ENCODE peak calls at places on chromosomes 5 and 9, in eight cellular contexts. One of them, this sample, is unnamed.
A peak's percentile ranks its signal among the peaks of the same experiment; 100 is the strongest.

GRCh38 chr9:71147368-71147767 is 25.9 kb upstream of the TRPM3 start:
- DNase-seq in fibroblast of mammary gland: no peak
- DNase-seq in fibroblast of the conjunctiva: no peak
- DNase-seq in aorta: no peak
- DNase-seq in bronchial epithelial cell: no peak
- DNase-seq in left ventricle myocardium inferior: no peak
- DNase-seq in fibroblast of gingiva: no peak
- DNase-seq in CD8-positive, alpha-beta memory T cell: no peak
- DNase-seq in this sample: no peak

GRCh38 chr5:139147743-139148079 is 50.5 kb downstream of the SIL1 start:
- DNase-seq in CD8-positive, alpha-beta memory T cell: no peak
- DNase-seq in fibroblast of the conjunctiva: peak; percentile 16
- DNase-seq in fibroblast of gingiva: peak; percentile 69
- DNase-seq in fibroblast of mammary gland: peak; percentile 72
- DNase-seq in left ventricle myocardium inferior: peak; percentile 59
- DNase-seq in bronchial epithelial cell: peak; percentile 49
- DNase-seq in aorta: peak; percentile 82
- DNase-seq in this sample: no peak

GRCh38 chr5:179526978-179527377 is 23.4 kb upstream of the RUFY1 start:
- DNase-seq in fibroblast of gingiva: no peak
- DNase-seq in CD8-positive, alpha-beta memory T cell: no peak
- DNase-seq in fibroblast of mammary gland: no peak
- DNase-seq in fibroblast of the conjunctiva: no peak
- DNase-seq in aorta: no peak
- DNase-seq in bronchial epithelial cell: no peak
- DNase-seq in left ventricle myocardium inferior: no peak
- DNase-seq in this sample: no peak

GRCh38 chr9:36166150-36166927 is 2.8 kb upstream of the CCIN start:
- DNase-seq in bronchial epithelial cell: peak; percentile 38
- DNase-seq in fibroblast of mammary gland: peak; percentile 84
- DNase-seq in fibroblast of the conjunctiva: no peak
- DNase-seq in aorta: peak; percentile 89
- DNase-seq in left ventricle myocardium inferior: peak; percentile 87
- DNase-seq in fibroblast of gingiva: peak; percentile 70
- DNase-seq in CD8-positive, alpha-beta memory T cell: peak; percentile 77
- DNase-seq in this sample: peak; percentile 45

GRCh38 chr9:19995619-19996018 is 206.8 kb upstream of the SLC24A2 start:
- DNase-seq in fibroblast of mammary gland: no peak
- DNase-seq in bronchial epithelial cell: no peak
- DNase-seq in left ventricle myocardium inferior: no peak
- DNase-seq in aorta: no peak
- DNase-seq in CD8-positive, alpha-beta memory T cell: no peak
- DNase-seq in fibroblast of the conjunctiva: no peak
- DNase-seq in fibroblast of gingiva: no peak
- DNase-seq in this sample: no peak

GRCh38 chr5:18216729-18217128 is 582.5 kb downstream of the TAF11L14 start:
- DNase-seq in CD8-positive, alpha-beta memory T cell: no peak
- DNase-seq in aorta: no peak
- DNase-seq in fibroblast of gingiva: no peak
- DNase-seq in left ventricle myocardium inferior: no peak
- DNase-seq in fibroblast of the conjunctiva: no peak
- DNase-seq in fibroblast of mammary gland: no peak
- DNase-seq in bronchial epithelial cell: no peak
- DNase-seq in this sample: no peak

GRCh38 chr5:10351199-10351881 is 2.2 kb upstream of the MARCHF6 start:
- DNase-seq in fibroblast of gingiva: no peak
- DNase-seq in aorta: no peak
- DNase-seq in fibroblast of mammary gland: peak; percentile 72
- DNase-seq in left ventricle myocardium inferior: no peak
- DNase-seq in fibroblast of the conjunctiva: peak; percentile 48
- DNase-seq in CD8-positive, alpha-beta memory T cell: no peak
- DNase-seq in bronchial epithelial cell: peak; percentile 95
- DNase-seq in this sample: no peak

GRCh38 chr5:174059247-174059646 is 13.7 kb downstream of the NSG2 start:
- DNase-seq in fibroblast of the conjunctiva: no peak
- DNase-seq in bronchial epithelial cell: no peak
- DNase-seq in left ventricle myocardium inferior: no peak
- DNase-seq in fibroblast of gingiva: no peak
- DNase-seq in aorta: no peak
- DNase-seq in fibroblast of mammary gland: no peak
- DNase-seq in CD8-positive, alpha-beta memory T cell: no peak
- DNase-seq in this sample: no peak

GRCh38 chr9:33198163-33198562 is 31.0 kb upstream of the B4GALT1 start:
- DNase-seq in aorta: peak; percentile 79
- DNase-seq in fibroblast of the conjunctiva: peak; percentile 37
- DNase-seq in left ventricle myocardium inferior: peak; percentile 57
- DNase-seq in CD8-positive, alpha-beta memory T cell: no peak
- DNase-seq in fibroblast of gingiva: peak; percentile 87
- DNase-seq in bronchial epithelial cell: no peak
- DNase-seq in fibroblast of mammary gland: peak; percentile 77
- DNase-seq in this sample: no peak

GRCh38 chr5:84382363-84383295 is 2.1 kb downstream of the EDIL3 start:
- DNase-seq in bronchial epithelial cell: no peak
- DNase-seq in aorta: peak; percentile 57
- DNase-seq in left ventricle myocardium inferior: peak; percentile 18
- DNase-seq in fibroblast of the conjunctiva: no peak
- DNase-seq in CD8-positive, alpha-beta memory T cell: no peak
- DNase-seq in fibroblast of mammary gland: peak; percentile 11
- DNase-seq in fibroblast of gingiva: peak; percentile 34
- DNase-seq in this sample: no peak

GRCh38 chr9:136784249-136784996 is 6.7 kb upstream of the TMEM141 start:
- DNase-seq in left ventricle myocardium inferior: no peak
- DNase-seq in fibroblast of the conjunctiva: no peak
- DNase-seq in fibroblast of gingiva: no peak
- DNase-seq in bronchial epithelial cell: no peak
- DNase-seq in fibroblast of mammary gland: peak; percentile 37
- DNase-seq in CD8-positive, alpha-beta memory T cell: no peak
- DNase-seq in aorta: no peak
- DNase-seq in this sample: no peak

GRCh38 chr9:764105-764524 is 77.4 kb upstream of the DMRT1 start:
- DNase-seq in aorta: peak; percentile 77
- DNase-seq in CD8-positive, alpha-beta memory T cell: peak; percentile 11
- DNase-seq in left ventricle myocardium inferior: peak; percentile 57
- DNase-seq in fibroblast of gingiva: peak; percentile 76
- DNase-seq in fibroblast of the conjunctiva: peak; percentile 29
- DNase-seq in fibroblast of mammary gland: peak; percentile 88
- DNase-seq in bronchial epithelial cell: peak; percentile 70
- DNase-seq in this sample: peak; percentile 12

GRCh38 chr5:74326571-74327338 is 313.8 kb downstream of the ENC1 start:
- DNase-seq in aorta: no peak
- DNase-seq in fibroblast of gingiva: peak; percentile 58
- DNase-seq in fibroblast of mammary gland: peak; percentile 89
- DNase-seq in CD8-positive, alpha-beta memory T cell: peak; percentile 57
- DNase-seq in bronchial epithelial cell: peak; percentile 90
- DNase-seq in fibroblast of the conjunctiva: peak; percentile 43
- DNase-seq in left ventricle myocardium inferior: no peak
- DNase-seq in this sample: no peak

GRCh38 chr5:141512390-141513020 is 23.6 kb downstream of the PCDHGC5 start:
- DNase-seq in left ventricle myocardium inferior: peak; percentile 84
- DNase-seq in bronchial epithelial cell: peak; percentile 65
- DNase-seq in aorta: peak; percentile 92
- DNase-seq in fibroblast of the conjunctiva: peak; percentile 53
- DNase-seq in fibroblast of mammary gland: peak; percentile 66
- DNase-seq in CD8-positive, alpha-beta memory T cell: peak; percentile 67
- DNase-seq in fibroblast of gingiva: peak; percentile 51
- DNase-seq in this sample: no peak

GRCh38 chr9:129619787-129620668 is 873 bp downstream of the C9orf50 start:
- DNase-seq in aorta: no peak
- DNase-seq in fibroblast of the conjunctiva: no peak
- DNase-seq in fibroblast of mammary gland: no peak
- DNase-seq in fibroblast of gingiva: no peak
- DNase-seq in CD8-positive, alpha-beta memory T cell: no peak
- DNase-seq in bronchial epithelial cell: no peak
- DNase-seq in left ventricle myocardium inferior: no peak
- DNase-seq in this sample: no peak

GRCh38 chr5:55226027-55226933 is 835 bp downstream of the MCIDAS start:
- DNase-seq in fibroblast of the conjunctiva: peak; percentile 21
- DNase-seq in bronchial epithelial cell: peak; percentile 46
- DNase-seq in fibroblast of gingiva: peak; percentile 9
- DNase-seq in CD8-positive, alpha-beta memory T cell: no peak
- DNase-seq in fibroblast of mammary gland: peak; percentile 45
- DNase-seq in aorta: no peak
- DNase-seq in left ventricle myocardium inferior: no peak
- DNase-seq in this sample: peak; percentile 6

GRCh38 chr9:37156781-37157356 is 36.5 kb downstream of the ZCCHC7 start:
- DNase-seq in fibroblast of the conjunctiva: no peak
- DNase-seq in fibroblast of gingiva: no peak
- DNase-seq in aorta: no peak
- DNase-seq in CD8-positive, alpha-beta memory T cell: no peak
- DNase-seq in bronchial epithelial cell: peak; percentile 90
- DNase-seq in left ventricle myocardium inferior: no peak
- DNase-seq in fibroblast of mammary gland: peak; percentile 55
- DNase-seq in this sample: no peak

GRCh38 chr5:81739283-81739682 is 11.6 kb downstream of the SSBP2 start:
- DNase-seq in CD8-positive, alpha-beta memory T cell: no peak
- DNase-seq in left ventricle myocardium inferior: no peak
- DNase-seq in fibroblast of the conjunctiva: no peak
- DNase-seq in fibroblast of mammary gland: no peak
- DNase-seq in fibroblast of gingiva: no peak
- DNase-seq in bronchial epithelial cell: no peak
- DNase-seq in aorta: no peak
- DNase-seq in this sample: no peak

GRCh38 chr9:136854113-136854841 is 2.1 kb downstream of the MAMDC4 start:
- DNase-seq in fibroblast of gingiva: no peak
- DNase-seq in CD8-positive, alpha-beta memory T cell: no peak
- DNase-seq in bronchial epithelial cell: no peak
- DNase-seq in fibroblast of mammary gland: no peak
- DNase-seq in fibroblast of the conjunctiva: no peak
- DNase-seq in aorta: peak; percentile 54
- DNase-seq in left ventricle myocardium inferior: peak; percentile 15
- DNase-seq in this sample: no peak

GRCh38 chr5:4977421-4977820 is 162.7 kb upstream of the ADAMTS16 start:
- DNase-seq in fibroblast of mammary gland: peak; percentile 1
- DNase-seq in CD8-positive, alpha-beta memory T cell: no peak
- DNase-seq in aorta: no peak
- DNase-seq in bronchial epithelial cell: no peak
- DNase-seq in left ventricle myocardium inferior: no peak
- DNase-seq in fibroblast of gingiva: no peak
- DNase-seq in fibroblast of the conjunctiva: no peak
- DNase-seq in this sample: no peak

GRCh38 chr5:73826761-73827450 is 200.9 kb downstream of the ARHGEF28 start:
- DNase-seq in CD8-positive, alpha-beta memory T cell: no peak
- DNase-seq in left ventricle myocardium inferior: no peak
- DNase-seq in fibroblast of gingiva: peak; percentile 94
- DNase-seq in aorta: no peak
- DNase-seq in bronchial epithelial cell: peak; percentile 95
- DNase-seq in fibroblast of mammary gland: peak; percentile 58
- DNase-seq in fibroblast of the conjunctiva: peak; percentile 74
- DNase-seq in this sample: no peak

GRCh38 chr9:33934188-33934878 is 114.4 kb downstream of the UBAP2 start:
- DNase-seq in fibroblast of gingiva: no peak
- DNase-seq in bronchial epithelial cell: no peak
- DNase-seq in aorta: no peak
- DNase-seq in left ventricle myocardium inferior: no peak
- DNase-seq in fibroblast of mammary gland: no peak
- DNase-seq in fibroblast of the conjunctiva: no peak
- DNase-seq in CD8-positive, alpha-beta memory T cell: no peak
- DNase-seq in this sample: no peak

GRCh38 chr5:143010335-143010734 is 240.2 kb downstream of the ARHGAP26 start:
- DNase-seq in CD8-positive, alpha-beta memory T cell: no peak
- DNase-seq in fibroblast of gingiva: no peak
- DNase-seq in left ventricle myocardium inferior: no peak
- DNase-seq in aorta: no peak
- DNase-seq in fibroblast of mammary gland: peak; percentile 31
- DNase-seq in fibroblast of the conjunctiva: no peak
- DNase-seq in bronchial epithelial cell: peak; percentile 89
- DNase-seq in this sample: no peak

GRCh38 chr9:76379494-76379893 is 14.7 kb downstream of the RFK start:
- DNase-seq in CD8-positive, alpha-beta memory T cell: no peak
- DNase-seq in fibroblast of the conjunctiva: no peak
- DNase-seq in fibroblast of gingiva: no peak
- DNase-seq in left ventricle myocardium inferior: no peak
- DNase-seq in aorta: no peak
- DNase-seq in fibroblast of mammary gland: no peak
- DNase-seq in bronchial epithelial cell: peak; percentile 98
- DNase-seq in this sample: no peak